ENCODE peak calls at places on chromosomes 7 and 10, in four cellular contexts. One of them, this sample, is unnamed.

GRCh38 chr7:73722785-73723184 is 3.3 kb upstream of the STX1A start:
- DNase-seq in Peyer's patch: no peak
- DNase-seq in brain microvascular endothelial cell: no peak
- DNase-seq in left lung: no peak
- DNase-seq in this sample: no peak

GRCh38 chr7:114708646-114709045 is 213.2 kb upstream of the MDFIC start:
- DNase-seq in Peyer's patch: no peak
- DNase-seq in brain microvascular endothelial cell: no peak
- DNase-seq in left lung: no peak
- DNase-seq in this sample: no peak

GRCh38 chr7:134444198-134444960 is 14.5 kb downstream of the AKR1B1 start:
- DNase-seq in Peyer's patch: no peak
- DNase-seq in brain microvascular endothelial cell: no peak
- DNase-seq in left lung: no peak
- DNase-seq in this sample: no peak

GRCh38 chr7:85573849-85574248 is 387.0 kb upstream of the SEMA3D start:
- DNase-seq in Peyer's patch: no peak
- DNase-seq in brain microvascular endothelial cell: no peak
- DNase-seq in left lung: no peak
- DNase-seq in this sample: no peak

GRCh38 chr10:19791032-19791431 is 25.2 kb upstream of the PLXDC2 start:
- DNase-seq in Peyer's patch: no peak
- DNase-seq in brain microvascular endothelial cell: no peak
- DNase-seq in left lung: no peak
- DNase-seq in this sample: no peak

GRCh38 chr10:99984201-99984600 is 25.5 kb downstream of the DNMBP start:
- DNase-seq in Peyer's patch: no peak
- DNase-seq in brain microvascular endothelial cell: no peak
- DNase-seq in left lung: no peak
- DNase-seq in this sample: no peak

GRCh38 chr7:29871787-29872398 is 65.6 kb downstream of the WIPF3 start:
- DNase-seq in Peyer's patch: no peak
- DNase-seq in brain microvascular endothelial cell: peak
- DNase-seq in left lung: no peak
- DNase-seq in this sample: no peak

GRCh38 chr10:68871731-68872342 is 29.3 kb upstream of the DDX50 start:
- DNase-seq in Peyer's patch: no peak
- DNase-seq in brain microvascular endothelial cell: peak
- DNase-seq in left lung: no peak
- DNase-seq in this sample: no peak

GRCh38 chr10:97459933-97460332 is 14.0 kb downstream of the ZDHHC16 start:
- DNase-seq in Peyer's patch: no peak
- DNase-seq in brain microvascular endothelial cell: no peak
- DNase-seq in left lung: no peak
- DNase-seq in this sample: no peak

GRCh38 chr10:124998624-124999291 is 56.8 kb downstream of the ZRANB1 start:
- DNase-seq in Peyer's patch: no peak
- DNase-seq in brain microvascular endothelial cell: no peak
- DNase-seq in left lung: peak
- DNase-seq in this sample: no peak

GRCh38 chr7:44867073-44867990 is 18.0 kb downstream of the PURB start:
- DNase-seq in Peyer's patch: no peak
- DNase-seq in brain microvascular endothelial cell: peak
- DNase-seq in left lung: no peak
- DNase-seq in this sample: no peak

GRCh38 chr7:149330914-149331567 is 69.0 kb downstream of the ZNF783 start:
- DNase-seq in Peyer's patch: no peak
- DNase-seq in brain microvascular endothelial cell: no peak
- DNase-seq in left lung: no peak
- DNase-seq in this sample: no peak

GRCh38 chr7:121016976-121017375 is 28.5 kb downstream of the CPED1 start:
- DNase-seq in Peyer's patch: no peak
- DNase-seq in brain microvascular endothelial cell: peak
- DNase-seq in left lung: no peak
- DNase-seq in this sample: no peak

GRCh38 chr10:79245539-79246208 is 101.6 kb upstream of the PPIF start:
- DNase-seq in Peyer's patch: no peak
- DNase-seq in brain microvascular endothelial cell: no peak
- DNase-seq in left lung: no peak
- DNase-seq in this sample: no peak

GRCh38 chr7:157016352-157017041 is 6.0 kb upstream of the MNX1 start:
- DNase-seq in Peyer's patch: no peak
- DNase-seq in brain microvascular endothelial cell: no peak
- DNase-seq in left lung: no peak
- DNase-seq in this sample: no peak

GRCh38 chr10:75101416-75102251 is 9.8 kb upstream of the SAMD8 start:
- DNase-seq in Peyer's patch: no peak
- DNase-seq in brain microvascular endothelial cell: no peak
- DNase-seq in left lung: no peak
- DNase-seq in this sample: no peak

GRCh38 chr7:112898432-112899290 is 108.5 kb upstream of the TMEM168 start:
- DNase-seq in Peyer's patch: no peak
- DNase-seq in brain microvascular endothelial cell: peak
- DNase-seq in left lung: no peak
- DNase-seq in this sample: no peak

GRCh38 chr7:156892086-156892800 is 740 bp downstream of the LMBR1 start:
- DNase-seq in Peyer's patch: peak
- DNase-seq in brain microvascular endothelial cell: no peak
- DNase-seq in left lung: peak
- DNase-seq in this sample: peak

GRCh38 chr7:117202511-117202910 is 120.3 kb downstream of the WNT2 start:
- DNase-seq in Peyer's patch: no peak
- DNase-seq in brain microvascular endothelial cell: no peak
- DNase-seq in left lung: no peak
- DNase-seq in this sample: no peak

GRCh38 chr7:2971914-2972530 is 71.6 kb downstream of the CARD11 start:
- DNase-seq in Peyer's patch: peak
- DNase-seq in brain microvascular endothelial cell: no peak
- DNase-seq in left lung: no peak
- DNase-seq in this sample: no peak

GRCh38 chr10:48708144-48708543 is 23.5 kb downstream of the WDFY4 start:
- DNase-seq in Peyer's patch: no peak
- DNase-seq in brain microvascular endothelial cell: peak
- DNase-seq in left lung: no peak
- DNase-seq in this sample: no peak

DNA sequence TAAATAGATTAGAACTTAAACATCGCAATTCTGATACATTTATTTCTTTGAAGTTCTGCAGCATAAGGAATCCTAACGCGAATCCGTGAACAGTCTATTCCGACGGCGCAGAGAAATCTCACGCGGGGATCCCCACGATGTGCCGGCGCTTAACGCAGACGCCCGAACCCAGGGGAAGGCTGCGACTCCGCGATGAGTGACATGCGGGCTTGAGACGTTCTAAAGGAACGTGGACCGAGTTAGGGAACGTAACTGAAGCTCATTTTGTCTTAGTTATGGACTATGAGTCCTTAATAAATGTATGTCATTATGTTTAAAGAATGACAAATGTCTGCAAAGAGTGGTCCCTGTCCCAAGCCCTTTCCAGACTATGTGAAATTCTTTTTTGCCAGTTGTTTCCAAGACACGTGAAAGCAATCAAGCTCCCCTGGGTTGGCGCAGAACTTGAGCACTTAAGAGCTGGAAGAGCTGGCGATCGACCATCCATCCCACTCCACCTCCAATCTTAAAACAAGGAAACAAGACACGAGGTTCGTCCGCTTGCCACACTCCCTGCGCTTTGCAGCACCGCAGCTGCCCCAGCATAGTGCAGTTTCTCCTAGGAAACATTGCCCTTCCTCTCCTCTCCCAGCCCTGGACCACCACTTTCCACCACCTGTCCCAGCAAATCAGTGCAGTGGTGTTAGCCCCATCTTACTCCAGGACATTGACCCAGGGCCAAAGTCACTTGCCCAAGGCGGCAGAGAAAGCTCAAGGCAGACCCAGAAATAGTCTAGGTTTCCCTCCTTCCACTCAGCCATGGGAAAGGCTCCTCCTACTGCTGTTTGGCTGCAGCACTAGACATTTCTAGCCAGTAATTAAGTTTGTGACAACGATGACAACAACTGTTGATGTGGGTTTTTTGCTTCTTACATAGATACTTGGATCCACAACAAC is 1.2 kb upstream of the PARD3 start:
- DNase-seq in Peyer's patch: no peak
- DNase-seq in brain microvascular endothelial cell: no peak
- DNase-seq in left lung: no peak
- DNase-seq in this sample: no peak
- TF ChIP-seq CTCF in Peyer's patch: no peak
- TF ChIP-seq CTCF in brain microvascular endothelial cell: no peak
- TF ChIP-seq CTCF in left lung: no peak
- TF ChIP-seq CTCF in this sample: no peak

GRCh38 chr7:102129636-102130370 is 156.9 kb upstream of the SH2B2 start:
- DNase-seq in Peyer's patch: no peak
- DNase-seq in brain microvascular endothelial cell: no peak
- DNase-seq in left lung: no peak
- DNase-seq in this sample: no peak

GRCh38 chr7:102128303-102128702 is 158.4 kb upstream of the SH2B2 start:
- DNase-seq in Peyer's patch: no peak
- DNase-seq in brain microvascular endothelial cell: no peak
- DNase-seq in left lung: no peak
- DNase-seq in this sample: no peak

GRCh38 chr7:102120666-102121065 is 166.0 kb upstream of the SH2B2 start:
- DNase-seq in Peyer's patch: no peak
- DNase-seq in brain microvascular endothelial cell: no peak
- DNase-seq in left lung: no peak
- DNase-seq in this sample: no peak

GRCh38 chr7:102122026-102122425 is 164.6 kb upstream of the SH2B2 start:
- DNase-seq in Peyer's patch: no peak
- DNase-seq in brain microvascular endothelial cell: no peak
- DNase-seq in left lung: no peak
- DNase-seq in this sample: no peak

GRCh38 chr7:102125127-102125561 is 161.5 kb upstream of the SH2B2 start:
- DNase-seq in Peyer's patch: peak
- DNase-seq in brain microvascular endothelial cell: peak
- DNase-seq in left lung: peak
- DNase-seq in this sample: peak
- TF ChIP-seq CTCF in Peyer's patch: no peak
- TF ChIP-seq CTCF in brain microvascular endothelial cell: peak
- TF ChIP-seq CTCF in left lung: no peak
- TF ChIP-seq CTCF in this sample: no peak

GRCh38 chr7:100400041-100400440 is 26.8 kb downstream of the PILRA start:
- DNase-seq in Peyer's patch: no peak
- DNase-seq in brain microvascular endothelial cell: no peak
- DNase-seq in left lung: no peak
- DNase-seq in this sample: no peak

GRCh38 chr7:100400656-100401055 is 27.4 kb downstream of the PILRA start:
- DNase-seq in Peyer's patch: no peak
- DNase-seq in brain microvascular endothelial cell: no peak
- DNase-seq in left lung: no peak
- DNase-seq in this sample: no peak

GRCh38 chr7:100398239-100398638 is 25.0 kb downstream of the PILRA start:
- DNase-seq in Peyer's patch: no peak
- DNase-seq in brain microvascular endothelial cell: no peak
- DNase-seq in left lung: no peak
- DNase-seq in this sample: no peak

GRCh38 chr7:100396421-100396982 is 23.2 kb downstream of the PILRA start:
- DNase-seq in Peyer's patch: peak
- DNase-seq in brain microvascular endothelial cell: no peak
- DNase-seq in left lung: no peak
- DNase-seq in this sample: no peak

DNA sequence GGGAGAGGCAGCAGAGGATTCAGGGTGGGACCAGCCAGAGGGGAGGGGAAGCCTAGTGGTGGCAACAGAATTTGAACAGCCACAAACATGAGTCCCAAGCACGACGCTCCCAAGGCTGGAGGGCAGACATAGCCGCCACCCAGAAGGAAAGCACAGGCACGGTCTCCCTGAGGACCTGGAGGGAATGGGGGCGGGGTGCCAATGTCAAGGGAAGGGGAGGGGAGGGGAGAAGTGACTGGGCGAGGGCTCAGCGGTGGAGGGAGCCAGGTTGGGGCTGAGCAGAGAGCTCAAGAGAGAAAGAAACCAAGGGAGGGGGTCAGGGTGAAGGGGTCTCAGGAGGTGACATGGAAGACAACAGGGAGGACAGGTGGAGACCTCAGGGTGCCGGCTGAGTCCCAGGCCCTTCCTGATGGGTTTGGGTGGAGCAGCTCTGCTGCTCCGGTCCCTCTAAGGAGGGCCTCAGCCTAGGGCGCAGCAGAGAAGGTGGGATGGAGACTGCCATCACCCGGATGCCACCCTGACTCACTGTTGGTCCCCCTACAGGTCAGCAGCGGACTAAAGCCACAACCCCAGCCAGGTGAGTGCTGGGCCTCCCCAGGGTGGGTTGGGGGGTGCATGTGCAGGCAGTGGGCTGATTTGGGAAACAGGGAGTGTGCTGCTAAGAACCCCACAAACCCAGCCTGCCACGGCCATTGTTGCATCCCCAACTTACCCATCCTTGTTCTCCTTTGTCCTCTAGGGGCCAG is 24.2 kb downstream of the PILRA start:
- DNase-seq in Peyer's patch: no peak
- DNase-seq in brain microvascular endothelial cell: no peak
- DNase-seq in left lung: no peak
- DNase-seq in this sample: no peak
- TF ChIP-seq CTCF in Peyer's patch: no peak
- TF ChIP-seq CTCF in brain microvascular endothelial cell: peak
- TF ChIP-seq CTCF in left lung: no peak
- TF ChIP-seq CTCF in this sample: no peak

DNA sequence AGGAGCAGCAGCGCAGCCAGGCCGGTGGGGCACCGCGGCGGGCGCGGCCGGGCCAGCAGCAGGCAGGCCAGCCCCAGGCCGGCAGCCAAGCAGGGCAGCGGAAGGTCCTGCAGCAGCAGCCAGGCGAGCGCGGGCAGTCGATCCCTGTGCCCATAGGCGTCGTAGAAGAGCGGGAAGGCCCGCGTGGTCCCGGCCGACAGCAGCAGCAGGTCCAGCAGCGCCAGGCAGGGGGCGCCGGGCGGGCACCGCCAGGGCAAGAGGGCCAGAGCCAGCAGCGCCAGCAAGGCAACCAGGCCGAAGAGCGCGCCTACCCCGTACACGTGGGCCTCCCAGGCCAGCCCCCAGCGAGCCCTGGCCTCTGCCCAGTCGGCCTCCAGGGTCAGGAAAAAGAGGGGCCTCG is 8.4 kb upstream of the RBM28 start:
- DNase-seq in Peyer's patch: no peak
- DNase-seq in brain microvascular endothelial cell: no peak
- DNase-seq in left lung: peak
- DNase-seq in this sample: no peak
- TF ChIP-seq CTCF in Peyer's patch: peak
- TF ChIP-seq CTCF in brain microvascular endothelial cell: peak
- TF ChIP-seq CTCF in left lung: peak
- TF ChIP-seq CTCF in this sample: no peak

GRCh38 chr10:104556831-104557230 is 84.3 kb upstream of the SORCS3 start:
- DNase-seq in Peyer's patch: no peak
- DNase-seq in brain microvascular endothelial cell: no peak
- DNase-seq in left lung: no peak
- DNase-seq in this sample: no peak
- TF ChIP-seq CTCF in Peyer's patch: no peak
- TF ChIP-seq CTCF in brain microvascular endothelial cell: no peak
- TF ChIP-seq CTCF in left lung: no peak
- TF ChIP-seq CTCF in this sample: no peak

This sample was measured in activated B cell treated with CpG ODN at 0.5 μM for 24 hours.